ENCODE peak calls at places on chromosomes 4 and X, in seven cellular contexts. L, W, D, A, R, M and E are unnamed samples.

GRCh38 chr4:148412460-148412859 is 29.8 kb downstream of the NR3C2 start:
- DNase-seq in L (no peak), W (no peak), D (no peak), A (no peak), R (no peak), M (no peak), E (no peak)

GRCh38 chr4:2065106-2065930 is 6.2 kb downstream of the NAT8L start:
- DNase-seq in L (no peak), W (peak; percentile 40), D (no peak), A (no peak), R (no peak), M (no peak), E (no peak)

GRCh38 chr4:16674133-16674532 is 224.3 kb downstream of the LDB2 start:
- DNase-seq in L (no peak), W (peak; percentile 58), D (no peak), A (no peak), R (no peak), M (no peak), E (no peak)

GRCh38 chr4:80307183-80307735 is 28.3 kb upstream of the CFAP299 start:
- DNase-seq in L (no peak), W (no peak), D (no peak), A (no peak), R (no peak), M (no peak), E (no peak)

GRCh38 chrX:91137881-91138280 is 296.8 kb upstream of the PABPC5 start:
- DNase-seq in L (no peak), W (no peak), D (no peak), A (no peak), R (no peak), M (no peak), E (no peak)

GRCh38 chrX:54030329-54030728 is 13.9 kb downstream of the PHF8 start:
- DNase-seq in L (no peak), W (no peak), D (no peak), A (no peak), R (no peak), M (no peak), E (no peak)

GRCh38 chr4:5784021-5784420 is 73.0 kb downstream of the EVC start:
- DNase-seq in L (no peak), W (no peak), D (no peak), A (no peak), R (no peak), M (no peak), E (no peak)

GRCh38 chr4:128225148-128225547 is 62.5 kb downstream of the PGRMC2 start:
- DNase-seq in L (no peak), W (no peak), D (no peak), A (no peak), R (no peak), M (no peak), E (no peak)

DNA sequence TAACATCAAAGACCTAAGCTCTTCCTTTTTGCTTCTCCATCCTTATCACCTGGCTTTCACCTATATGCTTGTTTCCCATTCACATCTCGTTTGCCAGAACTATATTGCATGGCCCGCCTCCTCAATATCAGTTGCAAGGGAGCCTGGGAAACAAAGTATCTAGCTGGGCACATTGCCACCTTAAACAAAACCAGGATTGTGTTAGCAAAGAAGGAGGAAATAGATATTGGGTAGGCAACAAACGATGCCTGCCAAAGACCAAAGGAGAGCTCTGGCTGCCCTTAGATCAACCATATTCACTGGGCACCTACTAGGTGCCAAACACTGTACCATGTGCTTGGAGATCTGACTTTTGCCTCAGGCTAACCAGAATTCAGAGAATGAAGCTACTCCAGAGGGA is 107.5 kb downstream of the GRIA3 start:
- DNase-seq in L (no peak), W (peak; percentile 3), D (no peak), A (no peak), R (no peak), M (no peak), E (no peak)
- TF ChIP-seq JUND in L (no peak), W (no peak), D (no peak), A (no peak), R (no peak), M (no peak), E (no peak)

GRCh38 chrX:131053076-131053475 is 5.1 kb upstream of the ARHGAP36 start:
- DNase-seq in L (no peak), W (no peak), D (no peak), A (no peak), R (no peak), M (no peak), E (no peak)
- TF ChIP-seq JUND in L (no peak), W (no peak), D (no peak), A (no peak), R (no peak), M (no peak), E (no peak)

DNA sequence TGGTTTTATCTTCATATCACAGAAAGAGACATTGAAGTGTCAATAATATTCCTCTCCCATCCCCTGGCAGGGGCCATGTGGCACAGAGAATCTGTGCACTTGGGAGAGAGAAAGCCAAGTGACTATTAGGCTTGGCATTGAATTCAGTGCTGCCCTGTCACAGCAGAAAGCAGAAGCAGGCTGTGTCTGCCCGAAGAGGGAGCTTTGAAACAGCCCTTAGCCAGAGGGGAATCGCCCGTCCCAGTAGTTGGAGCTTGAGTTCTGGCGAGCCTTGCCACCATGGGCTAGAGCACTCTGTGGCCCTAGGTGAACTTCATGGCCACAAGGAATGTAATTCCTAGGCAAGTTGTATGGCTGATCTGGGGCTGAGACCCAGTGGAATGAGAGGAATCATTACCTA is 282.5 kb upstream of the PCDH10 start:
- DNase-seq in L (no peak), W (no peak), D (no peak), A (no peak), R (no peak), M (no peak), E (no peak)
- TF ChIP-seq JUND in L (no peak), W (no peak), D (no peak), A (no peak), R (no peak), M (no peak), E (no peak)

DNA sequence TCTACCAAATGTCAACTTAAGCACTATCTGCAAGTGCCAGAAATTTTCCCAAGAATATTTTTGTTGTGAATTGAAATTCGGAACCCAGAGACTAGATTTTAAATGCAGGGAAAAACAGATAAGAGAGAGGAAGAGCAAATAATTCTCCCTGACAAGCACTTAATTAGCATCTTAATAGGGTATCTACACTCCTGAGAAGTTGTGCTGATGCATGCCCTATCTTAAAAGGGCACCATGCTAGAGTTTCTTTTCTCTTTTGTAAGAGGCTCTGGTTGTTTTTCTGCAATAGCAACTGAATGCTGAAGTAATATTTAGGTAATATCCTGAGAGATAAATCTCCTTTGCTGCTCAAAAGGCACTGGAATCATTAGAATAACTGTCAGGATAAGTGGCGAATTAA is 139.9 kb upstream of the UGT8 start:
- DNase-seq in L (no peak), W (no peak), D (no peak), A (no peak), R (no peak), M (no peak), E (no peak)
- TF ChIP-seq JUND in L (no peak), W (no peak), D (no peak), A (no peak), R (no peak), M (no peak), E (no peak)

GRCh38 chrX:10902001-10902400 is 209.1 kb upstream of the HCCS start:
- DNase-seq in L (no peak), W (no peak), D (no peak), A (no peak), R (peak; percentile 55), M (no peak), E (no peak)
- TF ChIP-seq JUND in L (no peak), W (no peak), D (no peak), A (no peak), R (no peak), M (no peak), E (no peak)

GRCh38 chr4:120056249-120056648 is 10.4 kb downstream of the MAD2L1 start:
- DNase-seq in L (no peak), W (no peak), D (no peak), A (no peak), R (no peak), M (no peak), E (no peak)
- TF ChIP-seq JUND in L (no peak), W (no peak), D (no peak), A (no peak), R (no peak), M (no peak), E (no peak)

GRCh38 chr4:7289619-7290018 is 97.3 kb downstream of the SORCS2 start:
- DNase-seq in L (no peak), W (no peak), D (no peak), A (no peak), R (no peak), M (no peak), E (no peak)

GRCh38 chr4:7293703-7294102 is 101.4 kb downstream of the SORCS2 start:
- DNase-seq in L (no peak), W (no peak), D (no peak), A (no peak), R (no peak), M (no peak), E (no peak)

GRCh38 chr4:7288751-7289523 is 96.6 kb downstream of the SORCS2 start:
- DNase-seq in L (no peak), W (no peak), D (no peak), A (no peak), R (no peak), M (no peak), E (no peak)

GRCh38 chr4:7294176-7294756 is 101.9 kb downstream of the SORCS2 start:
- DNase-seq in L (no peak), W (no peak), D (no peak), A (no peak), R (no peak), M (no peak), E (no peak)

GRCh38 chr4:7291372-7292135 is 99.2 kb downstream of the SORCS2 start:
- DNase-seq in L (no peak), W (no peak), D (no peak), A (no peak), R (no peak), M (no peak), E (peak; percentile 54)
- TF ChIP-seq JUND in L (no peak), W (no peak), D (no peak), A (no peak), R (no peak), M (no peak), E (no peak)

GRCh38 chrX:141278306-141278705 is 36.0 kb upstream of the SPANXC start:
- DNase-seq in L (no peak), W (peak; percentile 38), D (no peak), A (peak; percentile 13), R (peak; percentile 0), M (no peak), E (peak; percentile 44)
- TF ChIP-seq JUND in L (no peak), W (no peak), D (no peak), A (no peak), R (no peak), M (no peak), E (no peak)